ENCODE peak calls at places on chromosomes 3 and 15, in seven cellular contexts. One of them, this sample, is unnamed.

GRCh38 chr15:95761742-95762141 is 568.8 kb upstream of the NR2F2 start:
- DNase-seq in mesendoderm: no peak
- DNase-seq in H9: no peak
- DNase-seq in neuronal stem cell: peak; percentile 57
- DNase-seq in IMR-90: no peak
- DNase-seq in H1: no peak
- DNase-seq in mesenchymal stem cell: no peak
- DNase-seq in this sample: no peak

GRCh38 chr3:66200147-66200546 is 20.7 kb upstream of the SLC25A26 start:
- DNase-seq in mesendoderm: no peak
- DNase-seq in H1: no peak
- DNase-seq in neuronal stem cell: no peak
- DNase-seq in H9: peak; percentile 36
- DNase-seq in IMR-90: no peak
- DNase-seq in mesenchymal stem cell: no peak
- DNase-seq in this sample: no peak

GRCh38 chr15:50353251-50353998 is 1.6 kb downstream of the GABPB1 start:
- DNase-seq in mesenchymal stem cell: peak; percentile 93
- DNase-seq in mesendoderm: no peak
- DNase-seq in H9: no peak
- DNase-seq in IMR-90: peak; percentile 95
- DNase-seq in H1: no peak
- DNase-seq in neuronal stem cell: no peak
- DNase-seq in this sample: peak; percentile 79

GRCh38 chr3:38538773-38539353 is 42.7 kb downstream of the EXOG start:
- DNase-seq in mesendoderm: no peak
- DNase-seq in H1: no peak
- DNase-seq in neuronal stem cell: no peak
- DNase-seq in H9: no peak
- DNase-seq in mesenchymal stem cell: no peak
- DNase-seq in IMR-90: no peak
- DNase-seq in this sample: no peak

GRCh38 chr3:37945803-37946530 is 44.6 kb upstream of the VILL start:
- DNase-seq in H1: peak; percentile 42
- DNase-seq in H9: no peak
- DNase-seq in mesenchymal stem cell: peak; percentile 82
- DNase-seq in neuronal stem cell: no peak
- DNase-seq in mesendoderm: peak; percentile 69
- DNase-seq in IMR-90: peak; percentile 67
- DNase-seq in this sample: peak; percentile 85

GRCh38 chr3:55483196-55484095 is 3.7 kb downstream of the WNT5A start:
- DNase-seq in IMR-90: no peak
- DNase-seq in mesenchymal stem cell: peak; percentile 67
- DNase-seq in mesendoderm: peak; percentile 61
- DNase-seq in H1: peak; percentile 65
- DNase-seq in neuronal stem cell: peak; percentile 27
- DNase-seq in H9: peak; percentile 38
- DNase-seq in this sample: no peak

GRCh38 chr3:20537234-20537633 is 351.2 kb upstream of the SGO1 start:
- DNase-seq in IMR-90: no peak
- DNase-seq in H1: no peak
- DNase-seq in neuronal stem cell: no peak
- DNase-seq in mesendoderm: peak; percentile 26
- DNase-seq in H9: no peak
- DNase-seq in mesenchymal stem cell: no peak
- DNase-seq in this sample: no peak

GRCh38 chr3:192848371-192849233 is 69.1 kb downstream of the MB21D2 start:
- DNase-seq in mesendoderm: no peak
- DNase-seq in H9: no peak
- DNase-seq in IMR-90: peak; percentile 58
- DNase-seq in mesenchymal stem cell: peak; percentile 74
- DNase-seq in neuronal stem cell: no peak
- DNase-seq in H1: no peak
- DNase-seq in this sample: no peak

GRCh38 chr3:128969993-128970740 is 23.7 kb downstream of the CFAP92 start:
- DNase-seq in H9: peak; percentile 49
- DNase-seq in mesendoderm: peak; percentile 44
- DNase-seq in IMR-90: peak; percentile 37
- DNase-seq in mesenchymal stem cell: peak; percentile 54
- DNase-seq in neuronal stem cell: peak; percentile 58
- DNase-seq in H1: peak; percentile 78
- DNase-seq in this sample: peak; percentile 72

GRCh38 chr15:98611808-98612207 is 36.5 kb upstream of the IGF1R start:
- DNase-seq in IMR-90: no peak
- DNase-seq in H9: no peak
- DNase-seq in H1: no peak
- DNase-seq in mesendoderm: no peak
- DNase-seq in mesenchymal stem cell: no peak
- DNase-seq in neuronal stem cell: no peak
- DNase-seq in this sample: no peak

GRCh38 chr3:38653685-38654537 is 4.4 kb upstream of the SCN5A start:
- DNase-seq in mesenchymal stem cell: no peak
- DNase-seq in H9: no peak
- DNase-seq in IMR-90: no peak
- DNase-seq in H1: no peak
- DNase-seq in neuronal stem cell: no peak
- DNase-seq in mesendoderm: no peak
- DNase-seq in this sample: no peak

GRCh38 chr3:148882288-148882687 is 17.2 kb downstream of the CPA3 start:
- DNase-seq in IMR-90: peak; percentile 67
- DNase-seq in mesenchymal stem cell: no peak
- DNase-seq in H1: no peak
- DNase-seq in H9: no peak
- DNase-seq in mesendoderm: no peak
- DNase-seq in neuronal stem cell: no peak
- DNase-seq in this sample: no peak

GRCh38 chr15:77380033-77380432 is 39.9 kb downstream of the PEAK1 start:
- DNase-seq in H1: no peak
- DNase-seq in IMR-90: no peak
- DNase-seq in mesenchymal stem cell: no peak
- DNase-seq in H9: no peak
- DNase-seq in mesendoderm: no peak
- DNase-seq in neuronal stem cell: no peak
- DNase-seq in this sample: no peak

GRCh38 chr3:29140706-29141105 is 140.2 kb upstream of the RBMS3 start:
- DNase-seq in IMR-90: peak; percentile 36
- DNase-seq in mesenchymal stem cell: peak; percentile 62
- DNase-seq in neuronal stem cell: no peak
- DNase-seq in H1: no peak
- DNase-seq in H9: no peak
- DNase-seq in mesendoderm: no peak
- DNase-seq in this sample: no peak

GRCh38 chr15:38706956-38707355 is 142.3 kb upstream of the RASGRP1 start:
- DNase-seq in mesenchymal stem cell: no peak
- DNase-seq in mesendoderm: no peak
- DNase-seq in neuronal stem cell: no peak
- DNase-seq in IMR-90: no peak
- DNase-seq in H1: no peak
- DNase-seq in H9: no peak
- DNase-seq in this sample: no peak
- H2BK120ac ChIP-seq in mesenchymal stem cell: no peak overlapping the region
- H2BK120ac ChIP-seq in mesendoderm: no peak overlapping the region
- H2BK120ac ChIP-seq in neuronal stem cell: no peak overlapping the region
- H2BK120ac ChIP-seq in IMR-90: peak overlapping the region; percentile 59
- H2BK120ac ChIP-seq in H1: no peak overlapping the region
- H2BK120ac ChIP-seq in H9: no peak overlapping the region
- H2BK120ac ChIP-seq in this sample: no peak overlapping the region

DNA sequence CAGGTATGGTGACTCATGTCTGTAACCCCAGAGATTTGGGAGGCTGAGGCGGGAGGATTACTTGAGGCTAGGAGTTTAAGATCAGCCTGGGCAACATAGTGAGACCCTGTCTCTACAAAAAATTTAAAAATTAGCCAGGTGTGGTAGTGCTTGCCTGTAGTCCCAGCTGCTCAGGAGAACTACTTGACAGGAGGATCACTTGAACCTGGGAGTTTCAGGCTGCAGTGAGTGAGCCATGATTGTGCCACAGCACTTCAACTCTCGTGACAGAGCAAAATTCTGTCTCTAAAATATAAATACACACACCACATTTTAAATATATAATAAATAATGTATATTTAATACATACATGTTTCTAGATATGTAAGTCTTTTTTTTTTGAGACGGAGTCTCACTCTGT is 53.5 kb upstream of the TEX264 start:
- DNase-seq in neuronal stem cell: no peak
- DNase-seq in IMR-90: no peak
- DNase-seq in H1: no peak
- DNase-seq in mesenchymal stem cell: no peak
- DNase-seq in H9: no peak
- DNase-seq in mesendoderm: no peak
- DNase-seq in this sample: no peak
- H3K4me1 ChIP-seq in neuronal stem cell: no peaks in the 10 kb centered on the region
- H3K4me1 ChIP-seq in IMR-90: peaks cover 16% of the 10 kb centered on the region
- H3K4me1 ChIP-seq in H1: no peaks in the 10 kb centered on the region
- H3K4me1 ChIP-seq in mesenchymal stem cell: no peaks in the 10 kb centered on the region
- H3K4me1 ChIP-seq in H9: no peaks in the 10 kb centered on the region
- H3K4me1 ChIP-seq in mesendoderm: no peaks in the 10 kb centered on the region
- H3K4me1 ChIP-seq in this sample: no peaks in the 10 kb centered on the region

DNA sequence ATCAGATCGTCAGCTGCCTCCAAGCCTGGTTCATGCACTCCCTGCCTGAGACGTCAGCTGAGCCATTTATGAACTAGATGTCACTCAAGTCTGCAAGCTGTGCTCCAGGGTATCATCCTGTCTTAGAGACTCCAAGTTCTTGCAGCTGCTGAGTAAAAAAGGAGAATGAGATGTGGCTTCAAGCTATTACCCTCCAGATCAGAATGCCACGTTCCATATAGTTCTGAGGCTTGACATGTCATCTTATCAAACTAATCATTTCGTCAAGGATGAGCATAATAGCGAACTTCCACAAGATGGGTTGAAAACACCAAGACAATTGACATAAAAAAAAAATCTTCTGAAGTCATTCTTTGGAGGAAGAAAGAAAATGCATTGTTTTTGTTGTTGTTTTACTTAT is 766.2 kb downstream of the TBL1XR1 start:
- DNase-seq in mesenchymal stem cell: no peak
- DNase-seq in H9: no peak
- DNase-seq in H1: no peak
- DNase-seq in neuronal stem cell: no peak
- DNase-seq in IMR-90: no peak
- DNase-seq in mesendoderm: no peak
- DNase-seq in this sample: no peak
- H4K8ac ChIP-seq in mesenchymal stem cell: no peak overlapping the region
- H4K8ac ChIP-seq in H9: no peak overlapping the region
- H4K8ac ChIP-seq in H1: no peak overlapping the region
- H4K8ac ChIP-seq in neuronal stem cell: no peak overlapping the region
- H4K8ac ChIP-seq in IMR-90: peak overlapping the region; percentile 42
- H4K8ac ChIP-seq in mesendoderm: no peak overlapping the region
- H4K8ac ChIP-seq in this sample: no peak overlapping the region

GRCh38 chr3:52403955-52404354 is 40.9 kb downstream of the SEMA3G start:
- DNase-seq in H1: no peak
- DNase-seq in mesenchymal stem cell: no peak
- DNase-seq in neuronal stem cell: no peak
- DNase-seq in IMR-90: no peak
- DNase-seq in H9: no peak
- DNase-seq in mesendoderm: no peak
- DNase-seq in this sample: no peak
- H2BK120ac ChIP-seq in H1: no peak overlapping the region
- H2BK120ac ChIP-seq in mesenchymal stem cell: no peak overlapping the region
- H2BK120ac ChIP-seq in neuronal stem cell: no peak overlapping the region
- H2BK120ac ChIP-seq in IMR-90: no peak overlapping the region
- H2BK120ac ChIP-seq in H9: no peak overlapping the region
- H2BK120ac ChIP-seq in mesendoderm: no peak overlapping the region
- H2BK120ac ChIP-seq in this sample: no peak overlapping the region

DNA sequence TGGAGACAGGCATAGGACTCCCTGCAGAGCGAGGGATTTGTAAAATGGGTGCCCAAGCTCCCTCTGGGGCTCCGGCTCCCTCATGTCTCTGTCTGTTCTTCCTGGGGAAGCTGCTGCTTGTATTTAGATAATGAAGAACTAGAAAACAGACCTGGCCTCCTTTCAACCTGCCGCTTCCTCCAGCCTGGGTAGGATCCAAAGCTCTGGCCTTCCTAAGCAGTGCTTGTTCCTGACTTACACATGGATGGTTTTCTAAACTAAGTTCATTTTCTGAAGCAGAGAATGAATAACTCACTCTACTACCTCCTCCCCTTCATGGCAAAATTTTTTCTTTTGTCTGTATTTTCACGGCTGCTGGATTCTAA is 36.9 kb upstream of the MYZAP start:
- DNase-seq in H9: no peak
- DNase-seq in neuronal stem cell: no peak
- DNase-seq in H1: no peak
- DNase-seq in IMR-90: no peak
- DNase-seq in mesendoderm: no peak
- DNase-seq in mesenchymal stem cell: no peak
- DNase-seq in this sample: no peak
- H3K4me1 ChIP-seq in H9: peaks cover 6% of the 10 kb centered on the region
- H3K4me1 ChIP-seq in neuronal stem cell: peaks cover 11% of the 10 kb centered on the region
- H3K4me1 ChIP-seq in H1: peaks cover 6% of the 10 kb centered on the region
- H3K4me1 ChIP-seq in IMR-90: peaks cover 8% of the 10 kb centered on the region
- H3K4me1 ChIP-seq in mesendoderm: peaks cover 18% of the 10 kb centered on the region
- H3K4me1 ChIP-seq in mesenchymal stem cell: peaks cover 30% of the 10 kb centered on the region
- H3K4me1 ChIP-seq in this sample: peaks cover 29% of the 10 kb centered on the region

DNA sequence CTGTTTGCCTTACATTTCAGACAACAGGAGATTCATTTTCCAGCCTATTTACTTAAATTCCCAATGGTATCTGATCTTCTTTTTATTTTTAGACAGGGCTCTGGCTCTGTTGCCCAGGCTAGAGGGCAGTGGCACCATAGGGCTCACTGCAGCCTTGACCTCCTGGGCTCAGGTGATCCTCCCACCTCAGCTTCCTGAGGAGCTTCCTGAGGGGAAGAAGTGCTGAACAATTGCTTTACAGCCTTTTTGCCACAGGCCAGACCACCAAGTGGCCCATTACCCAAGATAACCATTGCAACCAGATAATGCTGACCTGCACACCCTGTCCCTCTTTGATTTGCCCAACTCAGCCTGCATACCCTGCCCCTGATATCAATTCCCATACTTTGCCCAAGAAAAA is 126.3 kb downstream of the PLCH1 start:
- DNase-seq in mesendoderm: no peak
- DNase-seq in H1: no peak
- DNase-seq in H9: no peak
- DNase-seq in mesenchymal stem cell: no peak
- DNase-seq in IMR-90: no peak
- DNase-seq in neuronal stem cell: no peak
- DNase-seq in this sample: no peak
- H4K8ac ChIP-seq in mesendoderm: no peak overlapping the region
- H4K8ac ChIP-seq in H1: no peak overlapping the region
- H4K8ac ChIP-seq in H9: no peak overlapping the region
- H4K8ac ChIP-seq in mesenchymal stem cell: no peak overlapping the region
- H4K8ac ChIP-seq in IMR-90: no peak overlapping the region
- H4K8ac ChIP-seq in neuronal stem cell: no peak overlapping the region
- H4K8ac ChIP-seq in this sample: no peak overlapping the region

GRCh38 chr3:33372218-33373081 is 67.8 kb downstream of the UBP1 start:
- DNase-seq in H1: peak; percentile 55
- DNase-seq in IMR-90: peak; percentile 73
- DNase-seq in mesendoderm: peak; percentile 63
- DNase-seq in neuronal stem cell: peak; percentile 41
- DNase-seq in mesenchymal stem cell: peak; percentile 74
- DNase-seq in H9: no peak
- DNase-seq in this sample: peak; percentile 74
- H2BK120ac ChIP-seq in H1: no peak overlapping the region
- H2BK120ac ChIP-seq in IMR-90: peak overlapping the region; percentile 1
- H2BK120ac ChIP-seq in mesendoderm: no peak overlapping the region
- H2BK120ac ChIP-seq in neuronal stem cell: no peak overlapping the region
- H2BK120ac ChIP-seq in mesenchymal stem cell: no peak overlapping the region
- H2BK120ac ChIP-seq in H9: no peak overlapping the region
- H2BK120ac ChIP-seq in this sample: no peak overlapping the region

This sample was measured in trophoblast cell.